ENCODE peak calls at places on chromosome 4, in six cellular contexts. F, E, O, B, W and J are unnamed samples. For H3K4me1, the result is how much of the 10 kb centered on the place peaks cover.

GRCh38 chr4:13601060-13601459 is 26.5 kb downstream of the BOD1L1 start:
- DNase-seq in O (no peak), W (no peak), E (no peak), F (no peak), B (no peak), J (no peak)

GRCh38 chr4:8503801-8504200 is 63.2 kb downstream of the TRMT44 start:
- DNase-seq in O (no peak), B (no peak), W (no peak), F (no peak), E (no peak), J (no peak)

GRCh38 chr4:10207116-10207515 is 90.5 kb upstream of the WDR1 start:
- DNase-seq in O (no peak), B (no peak), E (no peak), W (peak), F (no peak), J (no peak)

GRCh38 chr4:146981651-146982050 is 36.0 kb upstream of the TTC29 start:
- DNase-seq in E (peak), F (peak), W (peak), O (no peak), B (no peak), J (peak)

GRCh38 chr4:57865264-57865663 is 755.1 kb upstream of the IGFBP7 start:
- DNase-seq in W (no peak), O (no peak), B (no peak), F (no peak), E (no peak), J (no peak)

GRCh38 chr4:39312821-39313220 is 53.3 kb downstream of the RFC1 start:
- DNase-seq in W (no peak), B (no peak), E (no peak), F (no peak), O (no peak), J (no peak)

GRCh38 chr4:168449740-168450442 is 30.4 kb downstream of the DDX60L start:
- DNase-seq in F (peak), E (peak), B (no peak), O (no peak), W (peak), J (no peak)

GRCh38 chr4:10164877-10165283 is 48.3 kb upstream of the WDR1 start:
- DNase-seq in W (peak), E (peak), F (peak), B (peak), O (peak), J (peak)

GRCh38 chr4:134470544-134470943 is 269.0 kb upstream of the PABPC4L start:
- DNase-seq in B (no peak), E (peak), W (peak), F (no peak), O (peak), J (no peak)

GRCh38 chr4:7032591-7032990 is 10.6 kb upstream of the TADA2B start:
- DNase-seq in E (peak), F (no peak), O (no peak), B (no peak), W (no peak), J (no peak)

GRCh38 chr4:120963449-120963848 is 40.9 kb upstream of the PRDM5 start:
- DNase-seq in E (no peak), O (no peak), F (no peak), B (no peak), W (no peak), J (no peak)

GRCh38 chr4:80125252-80126177 is 52.5 kb upstream of the ANTXR2 start:
- DNase-seq in W (peak), F (peak), B (no peak), E (peak), O (no peak), J (no peak)

GRCh38 chr4:95170176-95170575 is 378.6 kb downstream of the UNC5C start:
- DNase-seq in O (no peak), E (no peak), W (no peak), B (no peak), F (no peak), J (no peak)

GRCh38 chr4:97215426-97215825 is 927.9 kb downstream of the STPG2 start:
- DNase-seq in W (no peak), B (no peak), E (no peak), O (no peak), F (no peak), J (no peak)

GRCh38 chr4:156242390-156242789 is 288.7 kb upstream of the CTSO start:
- DNase-seq in W (peak), E (no peak), O (no peak), F (no peak), B (no peak), J (no peak)

GRCh38 chr4:17124767-17125166 is 226.3 kb upstream of the LDB2 start:
- DNase-seq in W (no peak), E (no peak), F (no peak), O (no peak), B (no peak), J (no peak)

GRCh38 chr4:40316333-40316781 is 18.8 kb upstream of the CHRNA9 start:
- DNase-seq in O (no peak), F (peak), B (no peak), W (peak), E (peak), J (no peak)

GRCh38 chr4:37970702-37971101 is 10.5 kb downstream of the PTTG2 start:
- DNase-seq in F (peak), W (peak), E (no peak), O (peak), B (no peak), J (no peak)

GRCh38 chr4:10082459-10083272 is 33.9 kb downstream of the WDR1 start:
- DNase-seq in B (no peak), O (no peak), W (no peak), E (no peak), F (no peak), J (no peak)

GRCh38 chr4:153161599-153161971 is 42.7 kb upstream of the TRIM2 start:
- DNase-seq in W (no peak), F (peak), O (no peak), E (no peak), B (no peak), J (no peak)

GRCh38 chr4:150224896-150225591 is 146.8 kb downstream of the DCLK2 start:
- DNase-seq in W (no peak), O (no peak), E (peak), B (no peak), F (peak), J (no peak)

GRCh38 chr4:71566856-71567255 is 217.0 kb downstream of the GC start:
- DNase-seq in B (no peak), E (no peak), W (peak), F (no peak), O (no peak), J (no peak)

GRCh38 chr4:133596459-133596858 is 447.4 kb downstream of the PCDH10 start:
- DNase-seq in O (peak), E (no peak), B (peak), W (no peak), F (no peak), J (no peak)

GRCh38 chr4:56757821-56758400 is 63.6 kb downstream of the SPINK2 start:
- DNase-seq in O (peak), W (peak), B (peak), F (peak), E (peak), J (peak)

GRCh38 chr4:172515266-172515879 is 653.2 kb upstream of the GALNT7 start:
- DNase-seq in E (peak), W (no peak), F (peak), O (peak), B (no peak), J (no peak)

GRCh38 chr4:123557857-123558536 is 161.4 kb downstream of the SPRY1 start:
- DNase-seq in O (no peak), E (no peak), W (no peak), B (no peak), F (no peak), J (no peak)

GRCh38 chr4:123555500-123556273 is 159.1 kb downstream of the SPRY1 start:
- DNase-seq in F (peak), B (no peak), E (peak), O (no peak), W (peak), J (no peak)

GRCh38 chr4:123554819-123555499 is 158.4 kb downstream of the SPRY1 start:
- DNase-seq in B (no peak), O (no peak), F (no peak), E (no peak), W (no peak), J (no peak)

GRCh38 chr4:123554263-123554662 is 157.7 kb downstream of the SPRY1 start:
- DNase-seq in O (no peak), F (no peak), B (no peak), W (no peak), E (no peak), J (no peak)

DNA sequence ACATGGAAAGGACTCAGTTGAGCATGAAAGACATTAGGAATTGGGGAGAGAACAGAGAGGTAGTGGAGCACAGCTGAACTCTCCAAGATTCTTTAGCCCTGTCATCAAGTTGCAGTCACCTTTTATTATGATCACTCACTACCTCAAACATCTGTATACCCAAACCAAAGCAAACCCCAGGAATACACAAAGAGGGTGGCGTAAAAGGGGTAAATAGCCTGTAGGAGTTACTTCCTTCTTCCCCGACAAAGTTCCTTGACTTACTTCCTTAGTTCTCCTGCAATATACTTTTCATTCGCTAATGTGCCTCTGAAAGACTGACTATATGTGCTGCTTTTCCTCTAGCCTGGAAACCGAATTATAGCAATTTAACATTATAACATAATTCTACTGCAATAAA is 159.9 kb downstream of the SPRY1 start:
- DNase-seq in O (no peak), W (no peak), E (no peak), F (no peak), B (no peak), J (no peak)
- H2AFZ ChIP-seq in O (no peak), W (no peak), E (no peak), F (no peak), B (no peak), J (no peak)

GRCh38 chr4:1109332-1109731 is 4.0 kb downstream of the RNF212 start:
- DNase-seq in W (no peak), B (no peak), F (no peak), O (no peak), E (no peak), J (no peak)
- H3K14ac ChIP-seq in W (no peak), B (no peak), F (no peak), O (no peak), E (no peak), J (no peak)

GRCh38 chr4:185396724-185397402 is at the start of gene ANKRD37:
- DNase-seq in F (peak), W (peak), E (peak), O (peak), B (peak), J (no peak)

GRCh38 chr4:185398618-185399017 is 2.0 kb downstream of the ANKRD37 start:
- DNase-seq in E (no peak), O (no peak), B (no peak), F (no peak), W (no peak), J (no peak)

GRCh38 chr4:185395255-185395955 is at the start of gene LRP2BP:
- DNase-seq in W (no peak), F (no peak), B (no peak), O (no peak), E (peak), J (no peak)

GRCh38 chr4:185394568-185395254 is 1.0 kb downstream of the LRP2BP start:
- DNase-seq in O (no peak), F (no peak), B (no peak), E (no peak), W (no peak), J (no peak)

DNA sequence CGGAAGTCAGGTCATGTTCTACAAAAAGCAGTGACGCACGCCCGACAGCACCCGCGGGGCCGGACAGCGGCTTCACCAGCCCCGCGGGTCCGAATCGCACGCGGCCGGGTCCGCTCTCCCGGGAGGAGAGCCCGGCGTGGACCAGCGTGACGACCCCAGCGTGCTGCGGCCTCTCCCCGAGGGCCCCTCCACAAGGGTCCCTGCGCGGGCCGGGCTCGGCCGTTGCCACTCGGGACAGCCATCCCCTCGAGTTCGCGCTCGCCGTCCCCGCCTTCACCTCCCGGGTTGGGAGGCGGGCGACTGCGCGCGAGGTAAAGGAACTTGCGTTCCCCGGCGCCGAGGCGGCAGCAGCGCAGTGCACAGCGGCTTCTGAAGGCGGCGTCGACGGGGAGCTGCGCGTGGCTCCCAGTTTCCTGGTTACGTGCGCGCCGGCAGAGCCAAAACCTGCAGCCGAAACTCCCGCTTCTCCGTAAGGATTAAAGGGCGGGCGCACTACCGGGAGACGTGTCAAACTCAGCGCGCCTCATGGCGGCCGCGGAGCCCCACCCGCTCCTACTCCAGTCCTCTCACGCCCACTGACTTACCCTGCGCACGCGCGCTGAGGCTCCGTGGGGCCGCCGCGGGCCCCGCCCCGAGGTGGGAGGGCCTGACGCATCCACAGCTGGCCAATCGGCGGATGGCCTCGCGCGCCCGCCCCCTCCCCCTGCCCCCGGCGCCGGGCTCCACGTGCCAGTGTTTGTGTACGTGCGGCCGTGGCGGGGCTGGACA is 416 bp upstream of the LRP2BP start:
- DNase-seq in B (no peak), O (peak), F (peak), E (peak), W (peak), J (peak)
- H3K4me1 ChIP-seq in B (under half), O (under half), F (under half), E (under half), W (under half), J (under half)

GRCh38 chr4:1543561-1543960 is 137.3 kb upstream of the NKX1-1 start:
- DNase-seq in F (no peak), O (no peak), B (no peak), W (no peak), E (no peak), J (no peak)

GRCh38 chr4:1543976-1544375 is 137.7 kb upstream of the NKX1-1 start:
- DNase-seq in E (no peak), B (no peak), W (no peak), O (no peak), F (no peak), J (no peak)

GRCh38 chr4:1542516-1543320 is 136.5 kb upstream of the NKX1-1 start:
- DNase-seq in W (no peak), F (no peak), B (no peak), O (no peak), E (no peak), J (no peak)

GRCh38 chr4:1547131-1547862 is 136.8 kb downstream of the FAM53A start:
- DNase-seq in W (no peak), F (no peak), O (no peak), B (no peak), E (no peak), J (no peak)

DNA sequence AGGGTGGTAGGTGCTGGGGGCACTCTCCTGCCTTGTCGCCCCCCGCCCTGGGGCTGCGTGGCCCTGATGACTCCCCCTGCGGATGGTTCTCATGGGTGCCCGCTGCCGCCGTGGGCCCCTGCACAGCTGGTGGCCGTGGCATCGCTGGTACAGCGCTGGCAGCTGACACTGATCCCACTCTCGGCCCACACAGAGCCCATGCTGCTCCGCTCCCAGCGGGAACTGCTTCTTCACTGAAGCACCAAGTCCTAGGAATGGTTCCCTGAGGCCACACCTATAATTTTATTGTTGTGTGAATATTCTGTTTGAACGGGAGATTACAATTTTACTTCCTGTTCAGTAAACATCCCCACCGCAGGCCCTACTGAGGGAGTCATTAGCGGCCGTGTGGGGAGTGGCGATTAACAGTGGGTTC is 138.6 kb upstream of the NKX1-1 start:
- DNase-seq in E (no peak), F (no peak), W (no peak), B (no peak), O (no peak), J (no peak)
- H2AFZ ChIP-seq in E (no peak), F (peak), W (no peak), B (no peak), O (no peak), J (no peak)

GRCh38 chr4:48830706-48831531 is at the start of gene OCIAD1:
- DNase-seq in O (peak), B (peak), W (peak), F (peak), E (peak), J (peak)

GRCh38 chr4:48836658-48837057 is 5.8 kb downstream of the OCIAD1 start:
- DNase-seq in F (no peak), B (no peak), E (no peak), O (no peak), W (no peak), J (no peak)

GRCh38 chr4:48827622-48828021 is 3.3 kb upstream of the OCIAD1 start:
- DNase-seq in W (no peak), B (no peak), E (no peak), F (no peak), O (no peak), J (no peak)

GRCh38 chr4:48832571-48832970 is 1.7 kb downstream of the OCIAD1 start:
- DNase-seq in W (no peak), B (no peak), O (no peak), F (no peak), E (no peak), J (no peak)

DNA sequence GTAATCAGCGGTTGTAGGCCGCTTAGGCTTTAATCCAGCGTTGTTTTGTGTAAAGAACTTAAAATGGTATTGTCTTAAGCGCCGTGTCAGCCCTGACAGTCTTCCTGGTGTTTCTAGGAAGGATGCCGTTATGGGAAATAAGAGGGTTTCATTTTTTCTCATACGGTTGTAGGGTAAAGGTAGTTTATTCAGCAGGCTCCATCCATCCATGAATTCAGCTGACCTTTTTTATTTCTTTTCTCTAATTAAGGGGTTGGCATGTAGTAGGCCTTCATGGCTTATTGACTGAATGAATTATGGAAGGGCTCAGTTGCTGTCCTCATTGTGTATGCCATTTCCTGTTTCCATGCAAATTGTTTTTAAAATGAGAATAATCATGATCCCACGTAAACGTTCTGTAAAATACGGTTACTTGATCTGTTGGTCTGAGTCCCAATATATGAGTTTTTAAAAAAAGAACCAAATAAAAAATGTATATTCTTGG is 686 bp downstream of the OCIAD1 start:
- DNase-seq in F (peak), W (no peak), B (no peak), E (no peak), O (no peak), J (no peak)
- H3K14ac ChIP-seq in F (peak), W (peak), B (no peak), E (peak), O (peak), J (peak)

DNA sequence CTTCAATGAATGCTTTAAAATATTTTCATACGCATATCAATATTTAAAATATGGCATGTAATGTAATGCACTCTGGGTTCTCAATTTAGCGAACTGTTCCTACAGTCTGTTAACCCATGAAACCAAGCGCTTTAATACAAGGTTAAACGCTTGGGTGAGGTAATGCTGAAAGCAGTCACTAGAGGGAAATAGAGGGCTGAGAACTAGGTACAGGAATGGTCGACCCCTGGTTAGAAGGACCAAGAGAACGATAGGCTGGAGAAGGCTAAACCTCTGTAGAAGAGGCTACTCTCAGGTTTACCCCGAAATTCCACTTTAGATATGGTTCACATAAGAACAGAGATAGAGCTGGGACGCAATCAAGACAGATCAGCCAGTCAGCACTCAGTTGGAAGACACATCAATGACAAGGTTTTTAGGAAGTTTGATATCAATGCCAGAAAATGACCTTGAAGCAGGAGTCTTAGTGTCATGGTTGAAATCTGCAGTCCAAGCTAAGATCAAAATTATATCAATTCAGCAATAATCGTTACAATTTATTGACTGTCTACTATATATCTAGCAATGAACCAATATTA is 26.9 kb downstream of the ARSJ start:
- DNase-seq in F (peak), O (peak), E (peak), W (peak), B (peak), J (peak)
- H3K4me1 ChIP-seq in F (under half), O (under half), E (under half), W (under half), B (under half), J (under half)

GRCh38 chr4:137425281-137425680 is 107.0 kb downstream of the PCDH18 start:
- DNase-seq in E (no peak), B (no peak), W (no peak), O (no peak), F (no peak), J (no peak)
- H2AFZ ChIP-seq in E (no peak), B (no peak), W (no peak), O (no peak), F (no peak), J (peak)